ENCODE peak calls at places on chromosomes 4 and X, in ten cellular contexts. Q is left lung; F is A172; V is lower lobe of right lung; G is fibroblast of pulmonary artery; S is NCI-H2171 treated with DMSO at 0.1 percent for 48 hours; J is activated CD8-positive, alpha-beta memory T cell treated with anti-CD3 and anti-CD28 coated beads for 48 hours; D is cardiac muscle cell; Z is hippocampal formation; C is stimulated activated naive B cell treated with anti-CD40 and anti-IgM and Interleukin-4, amounts not matched to agents 10 μg/mL and 1 μg/mL and 100 μg/mL, for 72 hours. T is an unnamed sample.

GRCh38 chr4:75289843-75290616 is 224.2 kb downstream of the RCHY1 start:
- DNase-seq in G (peak; percentile 12), Q (no peak), V (no peak), F (peak; percentile 3), C (peak; percentile 5), Z (no peak), D (peak; percentile 25), J (no peak), S (peak; percentile 30), T (no peak)

GRCh38 chrX:132181364-132181763 is 37.9 kb downstream of the RAP2C start:
- DNase-seq in Q (no peak), Z (no peak), C (no peak), J (no peak), D (no peak), G (no peak), F (no peak), V (no peak), S (no peak), T (no peak)

GRCh38 chr4:84862064-84862463 is 104.4 kb downstream of the WDFY3 start:
- DNase-seq in G (no peak), F (no peak), J (no peak), S (no peak), D (no peak), Q (no peak), Z (no peak), C (no peak), V (no peak), T (no peak)

GRCh38 chr4:56863441-56864129 is 42.1 kb upstream of the SPINK2 start:
- DNase-seq in Z (no peak), J (no peak), F (peak; percentile 34), C (peak; percentile 27), V (no peak), Q (no peak), G (no peak), D (no peak), S (no peak), T (no peak)

GRCh38 chr4:169791527-169792156 is 33.9 kb upstream of the HPF1 start:
- DNase-seq in G (peak; percentile 65), C (peak; percentile 2), D (peak; percentile 70), J (no peak), F (peak; percentile 74), Z (peak; percentile 75), V (no peak), S (peak; percentile 42), Q (peak; percentile 80), T (peak; percentile 58)

GRCh38 chr4:102139132-102139573 is 206.1 kb downstream of the SLC39A8 start:
- DNase-seq in F (peak; percentile 82), D (peak; percentile 69), G (peak; percentile 98), C (no peak), S (no peak), Z (no peak), J (no peak), Q (no peak), V (no peak), T (peak; percentile 25)

GRCh38 chrX:12554206-12554605 is 237.0 kb upstream of the PRPS2 start:
- DNase-seq in G (no peak), V (no peak), F (no peak), S (no peak), D (no peak), Q (no peak), C (no peak), Z (no peak), J (no peak), T (no peak)

GRCh38 chrX:134692233-134692632 is 34.0 kb upstream of the PLAC1 start:
- DNase-seq in F (no peak), V (no peak), J (no peak), Z (no peak), D (no peak), C (no peak), Q (no peak), G (no peak), S (no peak), T (no peak)

GRCh38 chr4:145760176-145760575 is 80.2 kb downstream of the C4orf51 start:
- DNase-seq in D (no peak), G (no peak), C (no peak), Q (no peak), Z (no peak), V (no peak), F (no peak), S (no peak), J (no peak), T (no peak)

GRCh38 chr4:37914539-37914938 is 23.7 kb downstream of the TBC1D1 start:
- DNase-seq in C (no peak), J (no peak), S (no peak), F (no peak), Q (no peak), G (no peak), Z (no peak), V (no peak), D (no peak), T (no peak)

GRCh38 chrX:13250831-13251612 is 68.8 kb downstream of the ATXN3L start:
- DNase-seq in Q (no peak), D (peak; percentile 97), G (peak; percentile 97), F (no peak), J (no peak), S (no peak), C (no peak), V (no peak), Z (no peak), T (no peak)

GRCh38 chr4:89422441-89422950 is 114.9 kb upstream of the GPRIN3 start:
- DNase-seq in G (no peak), F (no peak), Z (no peak), Q (no peak), D (no peak), S (no peak), C (no peak), V (no peak), J (no peak), T (no peak)

GRCh38 chrX:18973527-18974192 is 10.3 kb downstream of the PHKA2 start:
- DNase-seq in V (no peak), S (peak; percentile 26), F (peak; percentile 12), Q (no peak), C (no peak), D (peak; percentile 23), J (no peak), G (peak; percentile 13), Z (no peak), T (no peak)

GRCh38 chrX:147378767-147379166 is 533.0 kb upstream of the FMR1 start:
- DNase-seq in Z (no peak), F (no peak), C (no peak), S (no peak), Q (no peak), D (no peak), G (no peak), J (no peak), V (no peak), T (no peak)

GRCh38 chrX:19791562-19791961 is 95.8 kb downstream of the SH3KBP1 start:
- DNase-seq in G (peak; percentile 47), Z (no peak), C (no peak), D (peak; percentile 65), S (no peak), F (no peak), V (no peak), J (no peak), Q (no peak), T (no peak)

GRCh38 chr4:88158360-88159136 is at the start of gene ABCG2:
- DNase-seq in C (peak; percentile 50), G (peak; percentile 21), V (peak; percentile 68), D (peak; percentile 49), F (no peak), J (peak; percentile 43), Z (no peak), S (no peak), Q (peak; percentile 82), T (no peak)

GRCh38 chr4:6121276-6121850 is 79.0 kb downstream of the JAKMIP1 start:
- DNase-seq in Z (no peak), V (no peak), D (no peak), F (no peak), G (no peak), Q (no peak), S (no peak), C (no peak), J (no peak), T (no peak)

GRCh38 chr4:185261971-185262370 is 52.6 kb downstream of the SNX25 start:
- DNase-seq in G (no peak), C (no peak), Z (no peak), V (no peak), S (no peak), D (no peak), Q (no peak), J (no peak), F (no peak), T (no peak)

GRCh38 chrX:112642349-112642748 is 37.4 kb downstream of the LHFPL1 start:
- DNase-seq in J (no peak), S (peak; percentile 59), V (no peak), Q (no peak), Z (peak; percentile 60), C (peak; percentile 15), G (peak; percentile 74), F (peak; percentile 32), D (peak; percentile 57), T (peak; percentile 34)

GRCh38 chr4:90443231-90443630 is 316.0 kb downstream of the CCSER1 start:
- DNase-seq in C (no peak), Z (no peak), V (no peak), D (no peak), G (no peak), F (no peak), Q (no peak), S (no peak), J (no peak), T (no peak)

GRCh38 chr4:71426381-71427042 is 87.7 kb downstream of the SLC4A4 start:
- DNase-seq in G (no peak), J (no peak), D (no peak), F (no peak), Z (no peak), V (no peak), S (no peak), Q (no peak), C (no peak), T (no peak)

GRCh38 chr4:10664408-10664807 is 20.2 kb downstream of the CLNK start:
- DNase-seq in S (no peak), J (no peak), C (no peak), Q (no peak), V (no peak), G (peak; percentile 92), D (peak; percentile 85), F (no peak), Z (no peak), T (no peak)

GRCh38 chrX:109709129-109709631 is 23.9 kb downstream of the ACSL4 start:
- DNase-seq in S (no peak), Z (no peak), J (no peak), D (peak; percentile 68), V (no peak), Q (no peak), F (no peak), C (no peak), G (peak; percentile 68), T (peak; percentile 42)

GRCh38 chrX:5425119-5425518 is 803.5 kb downstream of the NLGN4X start:
- DNase-seq in G (no peak), F (no peak), S (no peak), C (no peak), V (no peak), D (no peak), J (no peak), Q (no peak), Z (no peak), T (no peak)

GRCh38 chrX:130523460-130524394 is 121.9 kb downstream of the RBMX2 start:
- DNase-seq in F (no peak), G (peak; percentile 2), Z (no peak), D (peak; percentile 12), Q (no peak), C (no peak), S (no peak), J (no peak), V (peak; percentile 50), T (no peak)

GRCh38 chr4:6019316-6020263 is 1.4 kb upstream of the C4orf50 start:
- DNase-seq in F (peak; percentile 62), V (no peak), C (no peak), D (peak; percentile 61), G (peak; percentile 53), J (no peak), S (peak; percentile 70), Q (no peak), Z (peak; percentile 51), T (no peak)

GRCh38 chrX:102746134-102746584 is 25.6 kb downstream of the GPRASP3 start:
- DNase-seq in Q (peak; percentile 91), G (peak; percentile 16), F (no peak), J (no peak), Z (no peak), D (peak; percentile 45), S (no peak), V (peak; percentile 54), C (no peak), T (no peak)

GRCh38 chrX:15334561-15334960 is 762 bp downstream of the PIGA start:
- DNase-seq in J (no peak), Q (no peak), G (peak; percentile 11), V (no peak), S (no peak), F (peak; percentile 23), C (no peak), D (peak; percentile 26), Z (no peak), T (no peak)

T was measured in kidney glomerular epithelial cell.